ENCODE peak calls at places on chromosomes 11 and 22, in four cellular contexts. D, K, V and Q are unnamed samples.

GRCh38 chr22:39693943-39694500 is 123.5 kb downstream of the CACNA1I start:
- DNase-seq in D (no peak), K (no peak), V (no peak), Q (no peak)

GRCh38 chr11:123608371-123608770 is 46.1 kb downstream of the SCN3B start:
- DNase-seq in D (no peak), K (no peak), V (no peak), Q (no peak)

GRCh38 chr11:12050470-12050891 is 42.1 kb upstream of the DKK3 start:
- DNase-seq in D (no peak), K (no peak), V (peak; percentile 53), Q (peak; percentile 58)

GRCh38 chr11:101862410-101863233 is 52.2 kb upstream of the CEP126 start:
- DNase-seq in D (peak; percentile 30), K (no peak), V (peak; percentile 22), Q (no peak)

GRCh38 chr22:17954200-17954859 is 70.0 kb downstream of the MICAL3 start:
- DNase-seq in D (no peak), K (no peak), V (no peak), Q (no peak)

GRCh38 chr11:111913997-111914396 is 1.5 kb downstream of the HSPB2 start:
- DNase-seq in D (no peak), K (no peak), V (no peak), Q (no peak)

GRCh38 chr11:68282141-68282860 is 10.5 kb upstream of the C11orf24 start:
- DNase-seq in D (no peak), K (no peak), V (no peak), Q (no peak)

GRCh38 chr11:10382518-10382917 is 72.5 kb upstream of the AMPD3 start:
- DNase-seq in D (no peak), K (no peak), V (no peak), Q (peak; percentile 55)

GRCh38 chr22:23129149-23129548 is 12.6 kb downstream of the RSPH14 start:
- DNase-seq in D (no peak), K (no peak), V (peak; percentile 14), Q (no peak)

GRCh38 chr11:64770120-64770519 is 8.2 kb downstream of the SF1 start:
- DNase-seq in D (no peak), K (no peak), V (peak; percentile 7), Q (no peak)

GRCh38 chr22:44622147-44622427 is 79.9 kb upstream of the PRR5 start:
- DNase-seq in D (no peak), K (peak; percentile 43), V (no peak), Q (no peak)

GRCh38 chr11:74783241-74783871 is 34.7 kb downstream of the RNF169 start:
- DNase-seq in D (peak; percentile 19), K (no peak), V (no peak), Q (no peak)

GRCh38 chr11:36411202-36411640 is 98.9 kb downstream of the TRAF6 start:
- DNase-seq in D (peak; percentile 36), K (no peak), V (peak; percentile 37), Q (no peak)

GRCh38 chr22:42437488-42438292 is 5.5 kb upstream of the NFAM1 start:
- DNase-seq in D (peak; percentile 56), K (peak; percentile 88), V (peak; percentile 79), Q (no peak)

GRCh38 chr11:42770444-42771065 is 541.2 kb upstream of the API5 start:
- DNase-seq in D (no peak), K (no peak), V (no peak), Q (no peak)

GRCh38 chr11:110435780-110436717 is 6.3 kb downstream of the FDX1 start:
- DNase-seq in D (no peak), K (no peak), V (no peak), Q (no peak)

GRCh38 chr11:47213985-47214564 is 699 bp upstream of the DDB2 start:
- DNase-seq in D (peak; percentile 92), K (peak; percentile 80), V (peak; percentile 95), Q (peak; percentile 96)

GRCh38 chr11:44899959-44900358 is 50.7 kb downstream of the TP53I11 start:
- DNase-seq in D (no peak), K (peak; percentile 35), V (no peak), Q (no peak)

GRCh38 chr22:31289335-31289734 is 3.0 kb downstream of the PIK3IP1 start:
- DNase-seq in D (no peak), K (no peak), V (no peak), Q (no peak)

GRCh38 chr11:63622318-63622717 is 8.1 kb upstream of the PLAAT3 start:
- DNase-seq in D (no peak), K (no peak), V (no peak), Q (peak; percentile 5)

GRCh38 chr11:19872526-19873135 is 160.0 kb downstream of the NAV2 start:
- DNase-seq in D (no peak), K (no peak), V (no peak), Q (no peak)

GRCh38 chr11:94895971-94896370 is 77.4 kb downstream of the CWC15 start:
- DNase-seq in D (no peak), K (no peak), V (no peak), Q (peak; percentile 54)

GRCh38 chr22:30238661-30239420 is 7.7 kb downstream of the LIF start:
- DNase-seq in D (no peak), K (no peak), V (no peak), Q (no peak)

GRCh38 chr22:47837703-47838102 is 1075.3 kb downstream of the TBC1D22A start:
- DNase-seq in D (no peak), K (no peak), V (no peak), Q (no peak)

GRCh38 chr11:113370634-113371033 is 16.9 kb upstream of the ANKK1 start:
- DNase-seq in D (no peak), K (no peak), V (no peak), Q (no peak)

GRCh38 chr11:74000307-74000630 is 8.6 kb downstream of the UCP3 start:
- DNase-seq in D (no peak), K (no peak), V (no peak), Q (no peak)

GRCh38 chr11:34948721-34949120 is 32.3 kb downstream of the PDHX start:
- DNase-seq in D (peak; percentile 27), K (no peak), V (no peak), Q (no peak)

GRCh38 chr11:12840871-12841516 is 166.8 kb downstream of the TEAD1 start:
- DNase-seq in D (no peak), K (no peak), V (no peak), Q (no peak)

GRCh38 chr11:43546561-43547410 is 133.8 kb upstream of the HSD17B12 start:
- DNase-seq in D (no peak), K (no peak), V (no peak), Q (no peak)

GRCh38 chr11:10628506-10629236 is 60.2 kb upstream of the LYVE1 start:
- DNase-seq in D (no peak), K (no peak), V (no peak), Q (no peak)

GRCh38 chr22:29022101-29022817 is 39.4 kb downstream of the C22orf31 start:
- DNase-seq in D (no peak), K (no peak), V (no peak), Q (no peak)

GRCh38 chr11:702731-703461 is 3.1 kb upstream of the EPS8L2 start:
- DNase-seq in D (no peak), K (no peak), V (peak; percentile 83), Q (no peak)

GRCh38 chr11:122714021-122714420 is 58.5 kb downstream of the UBASH3B start:
- DNase-seq in D (no peak), K (no peak), V (no peak), Q (no peak)

GRCh38 chr11:3986301-3986700 is 108.3 kb upstream of the RRM1 start:
- DNase-seq in D (no peak), K (no peak), V (no peak), Q (no peak)

GRCh38 chr11:132992838-132993680 is 539.2 kb downstream of the OPCML start:
- DNase-seq in D (no peak), K (no peak), V (no peak), Q (no peak)

GRCh38 chr22:29032584-29032983 is 29.0 kb downstream of the C22orf31 start:
- DNase-seq in D (no peak), K (no peak), V (peak; percentile 49), Q (no peak)

GRCh38 chr22:45242778-45243191 is 2.1 kb upstream of the KIAA0930 start:
- DNase-seq in D (no peak), K (no peak), V (peak; percentile 68), Q (no peak)

GRCh38 chr11:119373059-119373875 is 8.2 kb downstream of the USP2 start:
- DNase-seq in D (no peak), K (no peak), V (no peak), Q (no peak)